ENCODE peak calls at places on chromosomes 3 and 15, in four cellular contexts. L, A, D and E are unnamed samples.

GRCh38 chr3:148077318-148077923 is 620.3 kb upstream of the AGTR1 start:
- DNase-seq in L (peak; percentile 16), A (no peak), D (no peak), E (peak; percentile 10)

GRCh38 chr15:89587955-89588354 is 12.7 kb downstream of the TICRR start:
- DNase-seq in L (peak; percentile 67), A (no peak), D (no peak), E (peak; percentile 31)

GRCh38 chr15:54803139-54803808 is 393.5 kb downstream of the RSL24D1 start:
- DNase-seq in L (no peak), A (no peak), D (no peak), E (no peak)

GRCh38 chr3:34056951-34057390 is 258.5 kb downstream of the PDCD6IP start:
- DNase-seq in L (no peak), A (no peak), D (no peak), E (peak; percentile 14)

GRCh38 chr3:19792388-19792787 is 141.6 kb downstream of the EFHB start:
- DNase-seq in L (no peak), A (no peak), D (no peak), E (no peak)

GRCh38 chr3:109336272-109336957 is 931 bp downstream of the DPPA4 start:
- DNase-seq in L (peak; percentile 64), A (no peak), D (no peak), E (peak; percentile 5)

GRCh38 chr15:69610264-69610663 is 157.6 kb downstream of the RPLP1 start:
- DNase-seq in L (no peak), A (no peak), D (no peak), E (peak; percentile 4)

GRCh38 chr3:38003371-38003816 is 12.8 kb downstream of the VILL start:
- DNase-seq in L (peak; percentile 23), A (no peak), D (peak; percentile 66), E (peak; percentile 44)

GRCh38 chr3:71057526-71057894 is 526.0 kb downstream of the FOXP1 start:
- DNase-seq in L (no peak), A (no peak), D (no peak), E (no peak)

GRCh38 chr3:14143826-14144225 is 19.0 kb downstream of the TMEM43 start:
- DNase-seq in L (peak; percentile 95), A (peak; percentile 86), D (peak; percentile 79), E (peak; percentile 93)

GRCh38 chr3:195075199-195075940 is 195.6 kb downstream of the XXYLT1 start:
- DNase-seq in L (peak; percentile 41), A (no peak), D (no peak), E (peak; percentile 60)

DNA sequence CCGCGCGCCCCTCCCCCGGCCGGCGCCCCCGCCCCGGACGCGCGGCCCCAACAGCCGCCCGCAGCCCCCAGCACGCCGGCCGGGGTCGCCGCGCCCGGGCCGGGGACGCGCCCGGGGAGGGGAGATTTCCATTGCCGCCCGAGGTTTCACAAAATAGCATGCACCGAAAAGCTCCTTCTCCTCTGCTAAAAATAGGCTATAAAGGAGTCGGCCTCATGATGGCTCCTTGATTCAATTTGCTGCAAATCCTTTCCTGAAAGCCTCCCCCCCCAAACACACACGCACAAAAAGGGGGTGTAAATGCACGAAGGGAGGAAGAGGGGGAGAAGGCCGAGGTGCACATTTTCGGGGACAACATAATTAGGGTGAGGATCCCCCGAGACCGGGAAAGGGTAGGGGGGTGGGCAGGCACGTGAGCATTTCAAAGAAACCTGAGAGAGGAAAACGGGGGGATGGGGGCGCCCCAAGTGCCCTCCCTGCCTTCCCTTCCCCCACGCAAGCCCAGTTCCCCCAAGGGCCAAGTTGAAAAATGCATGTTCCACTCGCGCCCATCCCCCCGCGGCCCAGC is 725 bp downstream of the TBL1XR1 start:
- DNase-seq in L (peak; percentile 53), A (no peak), D (peak; percentile 53), E (peak; percentile 39)
- TF ChIP-seq CTCF in L (peak; percentile 1), A (no peak), D (no peak), E (no peak)

DNA sequence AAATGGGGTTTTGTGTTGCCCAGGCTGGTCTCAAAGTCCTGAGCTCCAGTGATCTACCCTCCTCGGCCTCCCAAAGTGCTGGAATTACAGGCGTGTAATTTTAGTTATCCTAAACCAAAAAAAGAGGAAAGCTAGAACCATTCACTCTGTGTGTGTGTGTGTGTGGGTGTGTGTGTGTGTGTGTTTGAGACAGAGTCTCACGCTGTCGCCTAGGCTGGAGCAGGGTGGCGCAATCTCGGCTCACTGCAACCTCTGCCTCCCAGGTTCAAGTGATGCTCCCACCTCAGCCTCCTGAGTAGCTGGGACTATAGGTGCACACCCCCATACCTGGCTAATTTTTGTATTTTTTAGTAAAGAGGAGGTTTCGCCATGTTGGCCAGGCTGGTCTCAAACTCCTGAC is 84.0 kb downstream of the TFDP2 start:
- DNase-seq in L (no peak), A (no peak), D (no peak), E (no peak)
- H3K4me3 ChIP-seq in L (no peak overlapping the region), A (no peak overlapping the region), D (no peak overlapping the region), E (no peak overlapping the region)

GRCh38 chr15:99387769-99388168 is 136.5 kb downstream of the LRRC28 start:
- DNase-seq in L (no peak), A (no peak), D (no peak), E (no peak)

GRCh38 chr15:99390667-99391066 is 139.4 kb downstream of the LRRC28 start:
- DNase-seq in L (no peak), A (no peak), D (no peak), E (no peak)

GRCh38 chr15:99386429-99386828 is 135.1 kb downstream of the LRRC28 start:
- DNase-seq in L (no peak), A (no peak), D (no peak), E (peak; percentile 4)

GRCh38 chr15:99385865-99386264 is 134.6 kb downstream of the LRRC28 start:
- DNase-seq in L (peak; percentile 68), A (no peak), D (peak; percentile 77), E (peak; percentile 69)

DNA sequence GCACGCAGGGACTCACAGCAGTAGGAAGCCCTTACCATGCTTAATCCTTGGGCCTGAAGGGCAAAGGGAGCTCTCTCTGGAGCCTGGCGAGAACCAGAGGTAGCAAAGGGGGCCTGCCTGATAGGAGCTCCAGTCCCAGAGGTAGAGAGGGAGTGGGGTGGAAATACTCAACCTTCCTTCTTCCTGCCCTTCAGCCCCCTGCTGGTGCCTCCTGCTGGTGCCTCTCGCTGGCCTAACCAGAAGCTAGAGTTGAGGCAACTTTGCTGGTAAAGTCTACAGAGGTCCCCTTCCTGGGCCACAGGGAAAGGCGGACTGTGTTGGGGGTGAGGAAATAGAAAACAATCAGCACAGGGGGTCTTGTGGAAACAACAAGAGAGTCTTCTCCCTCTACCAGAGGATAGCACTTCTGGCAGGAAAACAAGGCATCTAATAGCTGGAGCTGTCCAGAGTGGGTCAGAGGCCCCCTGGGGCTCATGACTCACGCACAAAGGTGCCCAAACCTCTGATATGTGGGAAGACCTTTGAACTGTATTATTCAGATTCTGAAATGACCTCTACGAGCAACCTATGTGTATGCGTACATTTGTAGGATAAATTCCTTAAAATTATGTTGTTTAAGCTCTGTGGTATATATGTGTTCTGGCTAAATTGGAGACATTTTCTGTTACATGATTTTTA is 133.8 kb downstream of the LRRC28 start:
- DNase-seq in L (no peak), A (no peak), D (no peak), E (no peak)
- TF ChIP-seq CTCF in L (no peak), A (no peak), D (no peak), E (peak; percentile 9)

GRCh38 chr3:24520941-24521305 is 26.3 kb upstream of the THRB start:
- DNase-seq in L (no peak), A (no peak), D (no peak), E (no peak)

GRCh38 chr3:24521306-24522154 is 26.9 kb upstream of the THRB start:
- DNase-seq in L (peak; percentile 45), A (no peak), D (peak; percentile 27), E (peak; percentile 34)

GRCh38 chr3:24523195-24523594 is 28.5 kb upstream of the THRB start:
- DNase-seq in L (no peak), A (no peak), D (no peak), E (no peak)

GRCh38 chr3:24523988-24524727 is 29.5 kb upstream of the THRB start:
- DNase-seq in L (peak; percentile 10), A (no peak), D (no peak), E (no peak)

DNA sequence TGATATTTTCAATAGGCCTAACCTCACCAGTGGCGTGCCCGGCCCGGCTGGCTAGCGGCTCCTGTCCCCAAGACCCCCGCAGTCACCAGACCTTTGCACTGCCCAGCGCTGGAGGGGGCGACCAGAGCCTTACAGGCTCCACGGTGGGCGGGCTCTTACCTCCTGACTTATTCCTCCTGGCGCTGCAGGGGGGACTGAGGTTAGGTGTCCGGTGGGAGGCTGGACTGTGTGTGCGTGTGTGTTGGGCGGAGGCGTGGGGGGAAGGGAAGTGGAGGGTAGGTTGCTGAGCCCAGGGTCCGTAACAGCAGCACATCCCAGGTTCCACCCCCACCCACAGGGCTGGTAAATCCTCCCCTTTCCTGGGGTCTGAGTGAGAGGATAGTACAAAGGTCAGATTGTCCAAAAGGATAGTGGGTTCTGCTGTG is 27.5 kb upstream of the THRB start:
- DNase-seq in L (no peak), A (no peak), D (no peak), E (no peak)
- H3K4me3 ChIP-seq in L (peak overlapping the region; percentile 47), A (peak overlapping the region; percentile 45), D (peak overlapping the region; percentile 59), E (peak overlapping the region; percentile 56)

GRCh38 chr3:29335438-29335837 is 54.6 kb downstream of the RBMS3 start:
- DNase-seq in L (peak; percentile 100), A (peak; percentile 98), D (peak; percentile 86), E (peak; percentile 98)
- TF ChIP-seq CTCF in L (no peak), A (no peak), D (no peak), E (no peak)

DNA sequence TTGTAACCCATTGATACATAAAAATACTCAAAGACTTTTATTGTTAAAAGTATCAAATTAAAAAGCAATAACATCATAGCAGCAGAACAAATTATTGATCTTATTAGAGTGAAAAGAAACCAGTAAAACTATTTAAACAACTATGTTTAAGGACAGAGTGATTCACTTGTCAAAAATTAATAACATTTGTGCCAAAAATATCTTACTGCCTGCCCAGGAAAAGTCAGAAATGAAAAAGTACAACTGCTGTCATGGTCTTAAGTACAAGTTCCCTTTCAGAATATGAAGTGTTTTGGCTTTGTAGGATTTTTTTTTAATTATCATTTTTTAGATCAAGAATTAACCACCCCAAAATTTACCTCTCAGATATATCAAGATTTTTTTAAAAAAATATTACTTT is 3.4 kb downstream of the IFT57 start:
- DNase-seq in L (peak; percentile 67), A (no peak), D (no peak), E (peak; percentile 32)
- H3K4me3 ChIP-seq in L (no peak overlapping the region), A (no peak overlapping the region), D (no peak overlapping the region), E (no peak overlapping the region)

GRCh38 chr3:139532996-139533395 is 6.5 kb downstream of the RBP1 start:
- DNase-seq in L (peak; percentile 42), A (no peak), D (no peak), E (no peak)
- TF ChIP-seq CTCF in L (no peak), A (no peak), D (no peak), E (no peak)